ENCODE peak calls at places on chromosomes 1 and 21, in seven cellular contexts. U is fibroblast of the aortic adventitia, K is astrocyte of the spinal cord, E is testis, R is foreskin fibroblast, Q is omental fat pad, C is AG09319. F is an unnamed sample.
A peak's percentile ranks its signal among the peaks of the same experiment; 100 is the strongest.

GRCh38 chr1:209850342-209850979 is 22.7 kb downstream of the UTP25 start:
- DNase-seq in U (peak; percentile 84), E (peak; percentile 70), K (peak; percentile 85), Q (no peak), R (peak; percentile 84), C (no peak), F (peak; percentile 76)

GRCh38 chr21:21200939-21201610 is 202.9 kb downstream of the NCAM2 start:
- DNase-seq in E (no peak), R (peak; percentile 28), U (peak; percentile 65), Q (no peak), K (no peak), C (no peak), F (no peak)

GRCh38 chr1:209391792-209392191 is 191.7 kb upstream of the CAMK1G start:
- DNase-seq in E (no peak), K (no peak), C (no peak), R (no peak), U (no peak), Q (no peak), F (no peak)

GRCh38 chr1:6634278-6635052 is 9.8 kb downstream of the THAP3 start:
- DNase-seq in U (peak; percentile 25), E (peak; percentile 66), Q (no peak), R (peak; percentile 70), K (peak; percentile 22), C (no peak), F (peak; percentile 56)

GRCh38 chr1:206557636-206558473 is 50.5 kb downstream of the RASSF5 start:
- DNase-seq in R (no peak), U (no peak), Q (no peak), C (no peak), K (no peak), E (no peak), F (no peak)

GRCh38 chr21:44301961-44302406 is 2.1 kb downstream of the PFKL start:
- DNase-seq in R (no peak), Q (no peak), E (no peak), K (no peak), U (no peak), C (no peak), F (no peak)

GRCh38 chr1:1013105-1013921 is at the start of gene ISG15:
- DNase-seq in C (peak; percentile 57), K (peak; percentile 85), U (peak; percentile 80), E (peak; percentile 93), Q (peak; percentile 58), R (peak; percentile 94), F (peak; percentile 82)

GRCh38 chr1:108000620-108001105 is 35.7 kb upstream of the VAV3 start:
- DNase-seq in K (peak; percentile 89), E (peak; percentile 22), Q (no peak), C (no peak), R (peak; percentile 93), U (peak; percentile 74), F (no peak)

GRCh38 chr1:8810987-8811386 is 6.5 kb downstream of the RERE start:
- DNase-seq in U (no peak), K (no peak), R (no peak), Q (no peak), E (no peak), C (no peak), F (no peak)

GRCh38 chr1:52325782-52326181 is 40.2 kb downstream of the CC2D1B start:
- DNase-seq in C (no peak), K (no peak), Q (no peak), E (no peak), U (no peak), R (no peak), F (no peak)

GRCh38 chr1:52323731-52324130 is 42.3 kb downstream of the CC2D1B start:
- DNase-seq in R (no peak), K (no peak), C (no peak), Q (no peak), U (no peak), E (no peak), F (no peak)

GRCh38 chr1:52328615-52329014 is 37.4 kb downstream of the CC2D1B start:
- DNase-seq in Q (no peak), R (no peak), C (no peak), E (no peak), U (no peak), K (no peak), F (no peak)
- TF ChIP-seq CTCF in Q (no peak), R (no peak), C (no peak), E (no peak), U (no peak), K (no peak), F (no peak)

DNA sequence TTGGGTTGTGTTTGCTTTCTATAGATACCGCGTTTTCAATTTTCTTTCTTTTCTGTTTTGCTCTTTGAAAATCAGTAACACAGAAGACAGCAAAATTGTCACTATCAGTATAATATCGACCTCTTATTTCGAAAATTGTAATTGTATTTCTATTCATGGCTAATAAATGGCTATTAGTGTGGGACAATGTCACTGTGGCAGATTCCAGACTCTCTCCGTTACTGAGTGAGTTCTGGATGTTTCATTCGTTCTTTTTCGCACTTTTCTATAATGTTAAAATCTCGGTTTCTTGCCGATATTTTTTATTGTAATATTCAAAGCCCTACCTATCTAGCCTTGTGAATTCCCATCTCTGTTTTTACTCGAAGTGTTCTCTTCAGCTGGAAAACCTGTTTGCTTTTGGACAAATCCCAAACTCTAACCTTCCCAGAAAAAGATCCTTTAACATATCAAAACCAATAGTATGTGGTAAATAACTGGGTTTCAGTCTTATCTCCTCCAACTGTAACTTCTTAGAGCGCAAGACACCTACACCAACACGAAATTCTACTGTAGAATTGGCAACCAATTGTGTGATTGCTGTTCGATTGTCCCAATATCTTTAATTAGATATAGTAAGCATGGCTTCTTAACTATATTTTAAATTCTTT is 6.0 kb upstream of the MPZL1 start:
- DNase-seq in K (peak; percentile 31), E (no peak), Q (no peak), R (peak; percentile 14), C (no peak), U (no peak), F (no peak)
- TF ChIP-seq CTCF in K (no peak), E (no peak), Q (no peak), R (no peak), C (no peak), U (no peak), F (no peak)

GRCh38 chr1:187396226-187396625 is 567.5 kb downstream of the PLA2G4A start:
- DNase-seq in Q (no peak), K (peak; percentile 18), E (no peak), C (no peak), R (no peak), U (no peak), F (no peak)

DNA sequence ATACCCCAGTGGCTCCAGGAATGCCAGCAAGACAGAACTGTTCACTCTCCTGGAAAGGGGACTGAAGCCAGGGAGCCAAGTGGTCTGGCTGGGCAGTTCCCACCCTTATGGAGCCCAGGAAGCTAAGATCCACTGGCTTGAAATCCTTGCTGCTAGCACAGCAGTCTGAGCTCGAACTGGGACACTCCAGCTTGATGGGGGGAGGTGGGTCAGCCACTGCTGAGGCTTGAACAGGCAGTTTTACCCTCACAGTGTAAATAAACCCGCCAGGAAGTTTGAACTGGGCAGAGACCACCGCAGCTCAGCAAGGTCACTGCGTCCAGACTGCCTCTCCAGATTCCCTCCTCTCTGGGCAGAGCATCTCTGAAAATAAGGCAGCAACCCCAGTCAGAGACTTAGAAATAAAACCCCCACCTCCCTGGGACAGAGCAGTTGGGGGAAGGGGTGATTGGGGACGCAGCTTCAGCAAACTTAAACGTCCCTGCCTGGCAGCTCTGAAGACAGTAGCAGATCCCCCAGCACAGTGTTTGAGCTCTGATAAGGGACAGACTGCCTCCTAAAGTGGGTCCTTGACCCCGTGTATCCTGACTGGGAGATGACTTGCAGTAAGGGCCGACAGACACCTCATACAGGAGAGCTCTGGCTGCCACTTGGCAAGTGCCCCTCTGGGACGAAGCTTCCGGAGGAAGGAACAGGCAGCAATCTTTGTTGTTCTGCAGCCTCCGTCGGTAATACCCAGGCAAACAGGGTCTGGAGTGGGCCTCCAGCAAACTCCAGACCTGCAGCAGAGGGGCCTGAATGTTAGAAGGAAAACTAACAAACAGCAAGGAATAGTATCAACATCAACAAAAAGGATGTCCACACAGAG is 568.4 kb downstream of the PLA2G4A start:
- DNase-seq in C (no peak), K (no peak), R (no peak), Q (no peak), U (no peak), E (no peak), F (no peak)
- TF ChIP-seq CTCF in C (no peak), K (no peak), R (no peak), Q (no peak), U (no peak), E (no peak), F (no peak)

GRCh38 chr1:88800382-88801051 is 90.8 kb downstream of the GTF2B start:
- DNase-seq in Q (no peak), E (no peak), R (peak; percentile 45), K (peak; percentile 27), U (peak; percentile 27), C (no peak), F (no peak)
- TF ChIP-seq CTCF in Q (no peak), E (no peak), R (peak; percentile 28), K (peak; percentile 63), U (peak; percentile 54), C (peak; percentile 31), F (no peak)

GRCh38 chr1:156337888-156338179 is 258 bp downstream of the CCT3 start:
- DNase-seq in K (no peak), C (no peak), Q (peak; percentile 22), U (no peak), E (no peak), R (no peak), F (no peak)
- TF ChIP-seq CTCF in K (no peak), C (peak; percentile 5), Q (no peak), U (no peak), E (no peak), R (no peak), F (no peak)

GRCh38 chr21:27213328-27213727 is 246.4 kb upstream of the ADAMTS5 start:
- DNase-seq in E (no peak), K (no peak), U (peak; percentile 66), Q (no peak), R (peak; percentile 41), C (no peak), F (no peak)
- TF ChIP-seq CTCF in E (no peak), K (peak; percentile 42), U (peak; percentile 54), Q (no peak), R (peak; percentile 43), C (peak; percentile 40), F (no peak)

DNA sequence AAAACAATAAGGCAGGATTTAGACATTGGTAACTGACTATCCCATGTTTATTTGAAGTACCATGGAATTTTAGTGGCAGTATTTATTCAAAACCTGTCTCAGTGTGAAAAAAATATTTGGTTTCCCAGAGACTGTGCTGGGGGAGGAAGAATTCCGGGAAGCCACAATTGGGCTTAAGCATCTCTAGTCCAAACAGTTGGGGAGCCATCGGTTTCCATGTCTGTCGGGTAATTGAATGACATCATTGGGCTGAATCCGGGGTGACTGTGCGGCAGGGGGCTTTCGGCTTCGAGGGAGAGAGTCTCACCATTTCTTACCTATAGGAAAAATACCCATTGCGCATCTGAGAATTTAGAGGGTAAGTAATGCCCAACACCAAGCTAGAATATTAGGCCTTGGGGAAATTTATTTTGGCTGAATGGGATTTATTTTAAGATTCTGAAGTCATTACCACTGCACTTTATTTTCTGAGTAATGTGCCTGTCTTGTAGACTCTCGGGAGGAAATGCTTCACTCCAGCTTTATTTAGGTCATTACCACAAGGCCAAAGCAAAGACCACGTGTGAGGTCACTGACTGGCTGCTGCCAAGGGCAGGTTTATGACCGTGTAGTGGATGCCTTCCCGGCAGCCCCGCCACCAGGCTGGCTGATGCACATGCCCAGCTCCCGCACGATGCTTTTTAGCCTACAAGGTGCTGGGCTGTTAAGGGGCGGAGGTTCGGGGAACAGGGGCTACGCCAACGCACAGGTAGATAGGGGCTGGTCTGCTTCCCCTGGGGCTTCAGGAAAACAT is 23.1 kb upstream of the UMODL1 start:
- DNase-seq in K (peak; percentile 98), C (peak; percentile 56), R (peak; percentile 89), U (peak; percentile 91), E (peak; percentile 37), Q (no peak), F (no peak)
- TF ChIP-seq CTCF in K (peak; percentile 15), C (peak; percentile 8), R (peak; percentile 12), U (peak; percentile 15), E (no peak), Q (no peak), F (no peak)